ENCODE peak calls at places on chromosomes 16 and 17, in five cellular contexts. V, B, Q, D and W are unnamed samples.
A peak's percentile ranks its signal among the peaks of the same experiment; 100 is the strongest.

GRCh38 chr17:27469256-27469655 is 13.0 kb downstream of the KSR1 start:
- DNase-seq in B (no peak), V (no peak), Q (no peak), D (no peak), W (no peak)

GRCh38 chr17:50817838-50818237 is 17.5 kb upstream of the WFIKKN2 start:
- DNase-seq in Q (no peak), V (no peak), B (peak; percentile 25), D (no peak), W (no peak)

GRCh38 chr17:56297142-56297541 is 143.9 kb downstream of the ANKFN1 start:
- DNase-seq in D (no peak), Q (no peak), V (peak; percentile 5), B (peak; percentile 67), W (no peak)

GRCh38 chr17:51848451-51848850 is 310.1 kb downstream of the CA10 start:
- DNase-seq in D (no peak), V (no peak), Q (no peak), B (no peak), W (no peak)

GRCh38 chr16:49365711-49366509 is 7.7 kb upstream of the C16orf78 start:
- DNase-seq in B (no peak), D (no peak), V (no peak), Q (no peak), W (no peak)

GRCh38 chr16:50806099-50807062 is 64.5 kb downstream of the CYLD start:
- DNase-seq in D (peak; percentile 79), B (peak; percentile 87), V (peak; percentile 84), Q (peak; percentile 92), W (peak; percentile 77)

GRCh38 chr17:38994026-38994425 is 26.8 kb upstream of the FBXO47 start:
- DNase-seq in Q (no peak), D (no peak), V (no peak), B (no peak), W (no peak)

GRCh38 chr17:72516772-72517399 is 396.1 kb downstream of the SOX9 start:
- DNase-seq in D (no peak), Q (peak; percentile 66), V (no peak), B (peak; percentile 43), W (no peak)

GRCh38 chr17:48563867-48564199 is 14.3 kb downstream of the HOXB4 start:
- DNase-seq in B (no peak), V (no peak), Q (no peak), D (no peak), W (no peak)

GRCh38 chr16:56281256-56281805 is 90.0 kb downstream of the GNAO1 start:
- DNase-seq in Q (no peak), D (peak; percentile 30), B (peak; percentile 36), V (no peak), W (no peak)

GRCh38 chr16:53872248-53873221 is 168.6 kb downstream of the FTO start:
- DNase-seq in Q (no peak), D (no peak), B (peak; percentile 83), V (no peak), W (no peak)

GRCh38 chr17:40779181-40779909 is 3.0 kb downstream of the KRT27 start:
- DNase-seq in B (no peak), Q (no peak), D (peak; percentile 10), V (no peak), W (no peak)

GRCh38 chr17:148757-149156 is 11.4 kb downstream of the SCGB1C2 start:
- DNase-seq in B (no peak), V (no peak), Q (no peak), D (no peak), W (no peak)

GRCh38 chr17:4503283-4504005 is 4.8 kb downstream of the SPNS2 start:
- DNase-seq in D (no peak), V (no peak), Q (no peak), B (no peak), W (no peak)

GRCh38 chr16:4372578-4373355 is 1.1 kb downstream of the VASN start:
- DNase-seq in Q (peak; percentile 75), V (no peak), B (peak; percentile 69), D (no peak), W (no peak)

GRCh38 chr17:67525239-67526135 is 148.4 kb downstream of the PITPNC1 start:
- DNase-seq in V (no peak), B (no peak), D (no peak), Q (no peak), W (no peak)

GRCh38 chr17:39752241-39752831 is 14.6 kb downstream of the GRB7 start:
- DNase-seq in B (no peak), D (no peak), V (no peak), Q (peak; percentile 67), W (no peak)

GRCh38 chr16:89720859-89721643 is at the start of the genes VPS9D1 and ZNF276:
- DNase-seq in Q (peak; percentile 87), D (peak; percentile 74), B (peak; percentile 81), V (peak; percentile 85), W (peak; percentile 78)

GRCh38 chr16:9008335-9009260 is 44.9 kb upstream of the USP7 start:
- DNase-seq in Q (peak; percentile 81), D (peak; percentile 88), B (peak; percentile 90), V (peak; percentile 64), W (peak; percentile 43)

GRCh38 chr17:17060001-17060929 is 18.0 kb downstream of the MPRIP start:
- DNase-seq in V (no peak), B (no peak), Q (no peak), D (no peak), W (no peak)

GRCh38 chr16:15682105-15682570 is 32.1 kb downstream of the NDE1 start:
- DNase-seq in V (no peak), Q (peak; percentile 70), B (peak; percentile 56), D (no peak), W (no peak)

GRCh38 chr17:62998665-62999393 is 32.8 kb downstream of the TANC2 start:
- DNase-seq in V (no peak), D (no peak), Q (no peak), B (no peak), W (no peak)

GRCh38 chr16:81251871-81252270 is 13.4 kb downstream of the BCO1 start:
- DNase-seq in B (peak; percentile 14), D (no peak), Q (peak; percentile 60), V (no peak), W (no peak)

GRCh38 chr17:81209141-81209540 is 13.6 kb downstream of the CEP131 start:
- DNase-seq in Q (no peak), V (no peak), D (no peak), B (no peak), W (no peak)

GRCh38 chr17:44916059-44916780 is 920 bp upstream of the GFAP start:
- DNase-seq in Q (no peak), B (no peak), D (no peak), V (no peak), W (no peak)

GRCh38 chr16:25048146-25048618 is 33.0 kb upstream of the ARHGAP17 start:
- DNase-seq in D (no peak), B (no peak), V (no peak), Q (no peak), W (no peak)

GRCh38 chr17:36849871-36850348 is 87.4 kb upstream of the LHX1 start:
- DNase-seq in Q (no peak), B (peak; percentile 53), V (no peak), D (peak; percentile 14), W (no peak)

GRCh38 chr17:17808706-17809432 is 27.9 kb downstream of the SREBF1 start:
- DNase-seq in Q (no peak), B (no peak), D (no peak), V (no peak), W (no peak)

GRCh38 chr17:61000911-61001310 is 323.3 kb downstream of the BCAS3 start:
- DNase-seq in Q (no peak), D (no peak), B (peak; percentile 25), V (no peak), W (no peak)

GRCh38 chr16:261031-261691 is 14.6 kb downstream of the RGS11 start:
- DNase-seq in B (no peak), D (no peak), V (no peak), Q (no peak), W (no peak)

GRCh38 chr16:88377961-88378360 is 4.8 kb upstream of the ZNF469 start:
- DNase-seq in V (no peak), Q (no peak), D (no peak), B (no peak), W (no peak)

GRCh38 chr16:65285128-65286120 is 163.6 kb upstream of the CDH11 start:
- DNase-seq in D (no peak), V (no peak), B (no peak), Q (no peak), W (no peak)

GRCh38 chr16:71303938-71304337 is 14.7 kb upstream of the CMTR2 start:
- DNase-seq in D (no peak), Q (no peak), V (no peak), B (no peak), W (no peak)

GRCh38 chr17:77905266-77905665 is 53.2 kb upstream of the TNRC6C start:
- DNase-seq in Q (no peak), D (no peak), V (no peak), B (no peak), W (no peak)

GRCh38 chr17:14356043-14356637 is 55.3 kb downstream of the HS3ST3B1 start:
- DNase-seq in V (no peak), D (no peak), Q (no peak), B (no peak), W (no peak)

GRCh38 chr17:50036455-50037320 is 19.2 kb upstream of the ITGA3 start:
- DNase-seq in V (no peak), Q (no peak), B (no peak), D (no peak), W (no peak)

GRCh38 chr17:37478187-37478586 is 11.5 kb upstream of the DUSP14 start:
- DNase-seq in Q (no peak), V (no peak), D (no peak), B (peak; percentile 64), W (no peak)

GRCh38 chr17:27559506-27559931 is 71.5 kb upstream of the LGALS9 start:
- DNase-seq in D (no peak), V (no peak), B (peak; percentile 78), Q (peak; percentile 25), W (no peak)

GRCh38 chr16:77881355-77882003 is 93.1 kb downstream of the VAT1L start:
- DNase-seq in B (no peak), V (no peak), Q (no peak), D (no peak), W (no peak)